ENCODE peak calls at places on chromosomes 7 and 10, in eight cellular contexts. J is small intestine; B is GM12892; N is AG04450; P is WTC11; F is pons; W is hepatocyte; I is central memory CD8-positive, alpha-beta T cell. A is an unnamed sample.

GRCh38 chr10:59808896-59809643 is 55.8 kb upstream of the MRLN start:
- DNase-seq in P (peak), F (peak), J (peak), N (no peak), I (peak), B (peak), W (peak), A (peak)

GRCh38 chr7:51351661-51352060 is 35.1 kb upstream of the COBL start:
- DNase-seq in W (no peak), J (no peak), F (no peak), P (no peak), I (no peak), N (no peak), B (no peak), A (peak)

GRCh38 chr7:81944103-81944502 is 174.3 kb upstream of the HGF start:
- DNase-seq in B (no peak), I (no peak), N (no peak), J (no peak), W (no peak), F (no peak), P (no peak), A (peak)

GRCh38 chr10:97378933-97379921 is 21.9 kb downstream of the RRP12 start:
- DNase-seq in I (no peak), W (peak), F (no peak), J (peak), N (no peak), P (no peak), B (no peak), A (no peak)

GRCh38 chr7:133484135-133484534 is 231.3 kb downstream of the EXOC4 start:
- DNase-seq in W (no peak), J (no peak), F (no peak), N (no peak), P (no peak), I (peak), B (no peak), A (no peak)

GRCh38 chr10:25080880-25081581 is 64.6 kb downstream of the THNSL1 start:
- DNase-seq in J (peak), W (peak), B (peak), P (peak), F (peak), N (peak), I (peak), A (peak)

GRCh38 chr7:6178273-6179029 is 94.0 kb downstream of the CYTH3 start:
- DNase-seq in B (no peak), N (no peak), F (no peak), I (no peak), J (no peak), W (no peak), P (no peak), A (no peak)

GRCh38 chr10:73819025-73819424 is 7.6 kb upstream of the NDST2 start:
- DNase-seq in P (no peak), N (no peak), B (no peak), F (no peak), I (no peak), J (no peak), W (no peak), A (no peak)

GRCh38 chr10:68727146-68727545 is 6.1 kb downstream of the CCAR1 start:
- DNase-seq in I (no peak), B (no peak), W (no peak), P (no peak), F (no peak), N (no peak), J (no peak), A (no peak)

GRCh38 chr10:53479365-53479764 is 706.8 kb upstream of the MBL2 start:
- DNase-seq in J (no peak), W (no peak), I (no peak), B (no peak), N (no peak), F (no peak), P (no peak), A (no peak)

GRCh38 chr7:151722533-151722932 is 154.4 kb downstream of the PRKAG2 start:
- DNase-seq in P (no peak), N (no peak), I (no peak), F (no peak), B (no peak), W (no peak), J (no peak), A (no peak)

GRCh38 chr10:48749254-48749787 is 64.6 kb downstream of the WDFY4 start:
- DNase-seq in I (no peak), W (no peak), J (no peak), P (no peak), N (no peak), F (no peak), B (no peak), A (no peak)